ENCODE peak calls at places on chromosome 19, in seven cellular contexts. S is fibroblast of villous mesenchyme, B is Caco-2, X is left ventricle myocardium inferior, Y is endothelial cell, M is tibial nerve, L is psoas muscle. P is an unnamed sample.

GRCh38 chr19:3785938-3786824 is at the start of gene MATK:
- DNase-seq in L (no peak), S (no peak), B (no peak), Y (no peak), M (no peak), X (no peak), P (peak)

GRCh38 chr19:11041966-11042627 is 47.2 kb upstream of the LDLR start:
- DNase-seq in M (no peak), Y (no peak), B (no peak), X (no peak), S (no peak), L (no peak), P (no peak)

GRCh38 chr19:7505682-7506384 is 10.1 kb upstream of the ZNF358 start:
- DNase-seq in L (no peak), Y (peak), M (no peak), S (no peak), X (no peak), B (no peak), P (no peak)

GRCh38 chr19:42251572-42251990 is 3.3 kb downstream of the ERF start:
- DNase-seq in B (no peak), Y (no peak), X (no peak), S (no peak), M (no peak), L (no peak), P (no peak)

GRCh38 chr19:23318143-23318542 is 67.9 kb upstream of the ZNF724 start:
- DNase-seq in X (no peak), Y (no peak), B (no peak), S (no peak), L (no peak), M (no peak), P (no peak)

GRCh38 chr19:954672-955494 is 29.0 kb downstream of the ARID3A start:
- DNase-seq in Y (no peak), M (no peak), S (peak), X (no peak), L (no peak), B (peak), P (no peak)

GRCh38 chr19:55766466-55766865 is 2.5 kb upstream of the RFPL4AL1 start:
- DNase-seq in B (no peak), L (no peak), S (no peak), X (no peak), M (no peak), Y (no peak), P (no peak)

GRCh38 chr19:4717966-4718701 is 5.5 kb downstream of the DPP9 start:
- DNase-seq in S (no peak), L (no peak), Y (no peak), M (no peak), X (no peak), B (no peak), P (no peak)

GRCh38 chr19:46654621-46655152 is 6.3 kb downstream of the DACT3 start:
- DNase-seq in L (no peak), S (no peak), B (no peak), X (no peak), M (no peak), Y (no peak), P (no peak)

GRCh38 chr19:42169486-42169885 is 37.2 kb upstream of the POU2F2 start:
- DNase-seq in Y (no peak), S (no peak), M (no peak), L (no peak), B (no peak), X (no peak), P (no peak)

GRCh38 chr19:17292301-17293074 is 10.7 kb downstream of the ABHD8 start:
- DNase-seq in S (peak), X (peak), M (peak), B (peak), Y (peak), L (peak), P (peak)

GRCh38 chr19:10292789-10293636 is 3.3 kb downstream of the ICAM5 start:
- DNase-seq in M (no peak), B (no peak), S (peak), X (no peak), L (peak), Y (no peak), P (no peak)

GRCh38 chr19:38695319-38695683 is 47.9 kb downstream of the ACTN4 start:
- DNase-seq in M (no peak), B (no peak), L (no peak), Y (no peak), X (no peak), S (no peak), P (no peak)
- TF ChIP-seq CTCF in M (no peak), B (no peak), L (no peak), Y (no peak), X (no peak), S (no peak), P (no peak)

DNA sequence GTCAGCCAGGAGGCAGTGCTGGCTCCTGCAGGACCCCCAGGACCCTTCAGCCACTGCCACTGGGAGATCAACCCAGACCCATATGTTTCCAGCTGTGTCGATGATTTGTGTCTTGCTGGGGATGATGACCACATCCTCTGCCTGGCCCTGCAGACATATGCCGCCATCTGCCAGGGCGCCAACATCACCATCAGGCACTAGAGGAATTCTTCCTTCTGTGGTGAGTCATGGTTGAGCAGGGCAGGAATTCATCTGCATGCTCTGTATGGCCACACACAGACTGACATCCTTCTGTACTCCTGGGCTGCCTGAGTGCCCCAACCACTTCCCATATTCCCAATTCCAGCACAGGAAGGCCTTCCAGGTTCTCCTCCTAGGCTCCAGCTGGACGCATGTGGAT is 27.1 kb upstream of the FXYD3 start:
- DNase-seq in M (no peak), S (peak), L (no peak), Y (no peak), X (no peak), B (no peak), P (no peak)
- TF ChIP-seq CTCF in M (no peak), S (no peak), L (no peak), Y (no peak), X (no peak), B (no peak), P (no peak)

GRCh38 chr19:54125713-54126112 is 10.2 kb downstream of the PRPF31 start:
- DNase-seq in B (no peak), M (no peak), S (no peak), Y (no peak), X (no peak), L (no peak), P (no peak)

GRCh38 chr19:54128796-54129616 is 8.6 kb upstream of the CNOT3 start:
- DNase-seq in B (no peak), M (no peak), S (no peak), Y (no peak), X (no peak), L (no peak), P (no peak)

GRCh38 chr19:54129617-54129996 is 8.0 kb upstream of the CNOT3 start:
- DNase-seq in Y (no peak), X (no peak), B (no peak), S (no peak), L (no peak), M (no peak), P (no peak)

GRCh38 chr19:54128441-54128725 is 9.2 kb upstream of the CNOT3 start:
- DNase-seq in M (no peak), B (no peak), Y (no peak), X (no peak), L (no peak), S (no peak), P (no peak)

GRCh38 chr19:54127688-54128440 is 9.7 kb upstream of the CNOT3 start:
- DNase-seq in X (no peak), L (no peak), B (no peak), S (no peak), Y (no peak), M (no peak), P (no peak)
- TF ChIP-seq CTCF in X (no peak), L (no peak), B (no peak), S (no peak), Y (no peak), M (no peak), P (no peak)

GRCh38 chr19:44021221-44021620 is 4.0 kb upstream of the ZNF222 start:
- DNase-seq in B (no peak), X (no peak), S (no peak), Y (no peak), M (no peak), L (no peak), P (no peak)

GRCh38 chr19:44024900-44025216 is 321 bp upstream of the ZNF222 start:
- DNase-seq in X (no peak), Y (no peak), M (no peak), L (no peak), B (no peak), S (no peak), P (no peak)

GRCh38 chr19:44025217-44025936 is at the start of gene ZNF222:
- DNase-seq in B (peak), L (peak), S (peak), X (peak), Y (peak), M (peak), P (peak)

GRCh38 chr19:44019498-44019897 is 5.7 kb upstream of the ZNF222 start:
- DNase-seq in X (no peak), M (no peak), L (no peak), B (no peak), S (no peak), Y (no peak), P (no peak)
- TF ChIP-seq CTCF in X (no peak), M (no peak), L (no peak), B (no peak), S (no peak), Y (no peak), P (no peak)

DNA sequence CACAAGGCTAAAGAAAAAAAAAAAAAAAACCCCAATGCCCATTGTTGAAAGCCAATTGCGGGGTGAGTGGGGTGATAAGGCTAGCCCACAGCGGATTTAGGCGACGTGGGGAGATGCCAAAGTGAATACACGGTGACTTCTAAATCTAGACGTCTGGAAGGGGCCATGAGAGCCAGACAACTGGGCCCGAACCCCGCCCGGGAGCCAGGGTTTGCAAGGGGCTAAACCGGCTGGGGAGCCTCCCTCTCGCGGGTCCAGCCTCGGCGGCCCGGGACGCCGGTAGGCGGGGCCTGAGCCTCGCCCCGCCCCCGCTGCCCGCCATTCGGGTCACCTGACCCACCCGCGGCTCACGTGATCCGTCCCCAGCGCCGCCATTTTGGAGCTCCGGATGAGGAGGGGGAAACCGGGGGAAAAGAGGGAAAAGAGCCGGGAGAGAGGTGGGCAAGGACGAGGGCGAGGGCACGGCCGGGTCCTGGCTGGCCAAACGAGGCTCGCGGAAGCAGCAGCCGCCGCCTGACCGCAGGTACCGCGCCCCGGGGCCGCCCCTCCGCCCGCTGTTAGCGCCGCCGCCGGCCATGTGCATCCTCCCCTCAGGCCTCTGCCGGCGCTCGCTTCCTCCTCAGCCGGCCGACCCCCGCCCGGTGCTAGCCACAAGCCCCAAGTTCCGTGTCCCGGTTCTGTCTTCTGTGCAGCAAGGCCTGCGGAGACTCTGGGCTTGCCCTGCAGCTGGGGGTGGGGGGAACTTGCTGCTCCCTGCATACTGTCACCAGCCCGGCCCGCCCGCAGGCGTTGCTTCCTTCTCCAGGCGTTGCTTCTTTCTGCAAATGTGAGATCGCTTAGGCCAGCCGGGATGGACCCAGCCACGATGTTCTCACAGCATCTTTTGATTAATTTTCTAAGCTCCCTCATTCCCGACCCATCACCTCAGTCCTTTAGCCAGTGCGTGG is at the start of gene ZNF507:
- DNase-seq in M (peak), S (peak), Y (peak), B (peak), X (peak), L (peak), P (peak)
- TF ChIP-seq CTCF in M (no peak), S (no peak), Y (no peak), B (no peak), X (peak), L (peak), P (no peak)

P was measured in natural killer cell.